ENCODE peak calls at places on chromosomes 6 and 20, in seven cellular contexts. S, X, G, N, O, U and H are unnamed samples.

GRCh38 chr6:104003803-104004516 is 855.8 kb downstream of the HACE1 start:
- DNase-seq in S (no peak), X (no peak), U (no peak), G (no peak), N (no peak), O (no peak), H (no peak)

GRCh38 chr6:41626917-41627316 is 11.4 kb upstream of the MDFI start:
- DNase-seq in G (no peak), S (no peak), N (no peak), X (no peak), O (no peak), U (no peak), H (no peak)

GRCh38 chr20:43694763-43695162 is 27.8 kb downstream of the MYBL2 start:
- DNase-seq in X (no peak), N (no peak), G (no peak), O (no peak), U (no peak), S (no peak), H (no peak)

GRCh38 chr20:1300083-1300840 is 28.7 kb downstream of the SDCBP2 start:
- DNase-seq in N (no peak), U (no peak), O (no peak), G (no peak), S (no peak), X (no peak), H (no peak)

GRCh38 chr6:145213614-145214013 is 521.7 kb downstream of the EPM2A start:
- DNase-seq in N (no peak), O (no peak), U (no peak), X (no peak), S (peak; percentile 15), G (no peak), H (no peak)

GRCh38 chr6:168182908-168183612 is 104.0 kb upstream of the FRMD1 start:
- DNase-seq in S (no peak), G (no peak), U (no peak), O (no peak), X (no peak), N (no peak), H (no peak)

GRCh38 chr20:25083773-25084615 is 2.1 kb upstream of the VSX1 start:
- DNase-seq in S (peak; percentile 74), O (no peak), X (no peak), U (no peak), N (no peak), G (no peak), H (no peak)

GRCh38 chr6:57021086-57021720 is 25.3 kb upstream of the KIAA1586 start:
- DNase-seq in U (no peak), G (peak; percentile 8), S (peak; percentile 56), O (no peak), N (no peak), X (no peak), H (no peak)

GRCh38 chr6:122116105-122116504 is 283.3 kb upstream of the HSF2 start:
- DNase-seq in X (no peak), G (no peak), N (no peak), S (no peak), U (no peak), O (no peak), H (no peak)

GRCh38 chr20:55415567-55416142 is 589.7 kb downstream of the CBLN4 start:
- DNase-seq in X (no peak), G (no peak), S (no peak), O (no peak), N (no peak), U (no peak), H (no peak)

GRCh38 chr6:139926711-139927110 is 552.3 kb upstream of the CITED2 start:
- DNase-seq in S (no peak), X (no peak), U (no peak), O (no peak), N (no peak), G (no peak), H (no peak)

GRCh38 chr6:130513770-130514169 is 148.0 kb downstream of the TMEM200A start:
- DNase-seq in X (peak; percentile 66), N (peak; percentile 3), O (no peak), G (no peak), S (peak; percentile 19), U (no peak), H (no peak)

GRCh38 chr20:61419501-61419900 is 167.4 kb downstream of the CDH4 start:
- DNase-seq in G (no peak), N (no peak), O (no peak), X (no peak), S (no peak), U (no peak), H (no peak)

GRCh38 chr6:7998103-7998725 is 66.0 kb downstream of the BLOC1S5 start:
- DNase-seq in O (no peak), N (no peak), U (no peak), X (peak; percentile 28), G (peak; percentile 28), S (no peak), H (no peak)

GRCh38 chr6:16582437-16583150 is 178.7 kb downstream of the ATXN1 start:
- DNase-seq in G (no peak), X (no peak), N (no peak), U (no peak), O (no peak), S (no peak), H (no peak)

GRCh38 chr6:170049641-170050491 is 241.0 kb downstream of the DLL1 start:
- DNase-seq in O (no peak), S (no peak), N (no peak), G (peak; percentile 83), U (no peak), X (no peak), H (peak; percentile 86)

GRCh38 chr20:29497261-29497671 is 1760.2 kb upstream of the DEFB115 start:
- DNase-seq in G (no peak), O (no peak), S (peak; percentile 13), U (no peak), X (peak; percentile 8), N (no peak), H (peak; percentile 57)

GRCh38 chr6:14863896-14864850 is 381.7 kb upstream of the JARID2 start:
- DNase-seq in N (no peak), U (no peak), S (no peak), X (no peak), G (peak; percentile 27), O (no peak), H (no peak)

GRCh38 chr6:17394192-17394611 is 807 bp downstream of the CAP2 start:
- DNase-seq in O (peak; percentile 33), G (no peak), N (no peak), S (no peak), X (no peak), U (no peak), H (no peak)

GRCh38 chr20:38685853-38686473 is 38.3 kb upstream of the SLC32A1 start:
- DNase-seq in X (no peak), S (peak; percentile 44), N (peak; percentile 16), G (peak; percentile 33), U (peak; percentile 21), O (peak; percentile 79), H (no peak)

GRCh38 chr6:56387621-56388413 is 140.4 kb upstream of the COL21A1 start:
- DNase-seq in X (no peak), O (no peak), U (no peak), N (no peak), G (no peak), S (no peak), H (no peak)

GRCh38 chr6:30443657-30444450 is 45.5 kb upstream of the HLA-E start:
- DNase-seq in O (no peak), S (no peak), G (no peak), X (no peak), U (no peak), N (no peak), H (no peak)

GRCh38 chr6:21132856-21133610 is 460.5 kb upstream of the SOX4 start:
- DNase-seq in O (no peak), X (no peak), N (no peak), U (no peak), G (no peak), S (no peak), H (no peak)

GRCh38 chr6:41596807-41597206 is 41.5 kb upstream of the MDFI start:
- DNase-seq in O (no peak), S (no peak), G (no peak), N (no peak), X (no peak), U (no peak), H (peak; percentile 27)

GRCh38 chr6:157798851-157799250 is 24.2 kb upstream of the SNX9 start:
- DNase-seq in S (no peak), N (no peak), G (peak; percentile 39), O (no peak), X (no peak), U (no peak), H (no peak)

GRCh38 chr6:122717350-122717749 is 62.2 kb upstream of the FABP7 start:
- DNase-seq in S (no peak), N (no peak), X (no peak), O (no peak), U (no peak), G (peak; percentile 3), H (no peak)

GRCh38 chr6:44268095-44268628 is 2.1 kb upstream of the TMEM151B start:
- DNase-seq in S (peak; percentile 74), O (peak; percentile 73), X (no peak), U (no peak), G (no peak), N (peak; percentile 52), H (no peak)

GRCh38 chr6:89082439-89082838 is 1.9 kb downstream of the PNRC1 start:
- DNase-seq in X (no peak), O (no peak), G (no peak), S (peak; percentile 31), N (no peak), U (no peak), H (no peak)

GRCh38 chr20:59518881-59519706 is 85.2 kb upstream of the PHACTR3 start:
- DNase-seq in N (no peak), U (no peak), O (peak; percentile 49), S (peak; percentile 83), X (peak; percentile 13), G (peak; percentile 44), H (no peak)

GRCh38 chr20:57065646-57066045 is 200.8 kb downstream of the BMP7 start:
- DNase-seq in U (no peak), S (no peak), O (no peak), X (no peak), G (no peak), N (no peak), H (peak; percentile 26)

GRCh38 chr6:89479902-89480301 is 47.0 kb downstream of the ANKRD6 start:
- DNase-seq in O (no peak), N (no peak), G (no peak), U (no peak), S (no peak), X (no peak), H (no peak)

GRCh38 chr20:13857304-13857703 is 72.5 kb downstream of the NDUFAF5 start:
- DNase-seq in S (no peak), U (no peak), O (no peak), N (no peak), X (no peak), G (no peak), H (no peak)

GRCh38 chr20:23782366-23782983 is 31.7 kb upstream of the CST1 start:
- DNase-seq in X (no peak), G (peak; percentile 3), U (no peak), N (no peak), O (peak; percentile 44), S (peak; percentile 14), H (no peak)

GRCh38 chr6:108359901-108360882 is 65.3 kb downstream of the AFG1L start:
- DNase-seq in N (no peak), X (no peak), O (no peak), G (peak; percentile 37), S (no peak), U (no peak), H (no peak)

GRCh38 chr6:167324111-167324510 is 775 bp upstream of the TTLL2 start:
- DNase-seq in X (no peak), S (no peak), O (no peak), U (no peak), N (no peak), G (no peak), H (no peak)